ENCODE peak calls at places on chromosomes 3 and 15, in five cellular contexts. K, D, V, W and B are unnamed samples. For H3K4me1, the result is how much of the 10 kb centered on the place peaks cover.

GRCh38 chr3:120850326-120851295 is 57.4 kb upstream of the STXBP5L start:
- DNase-seq in K (no peak), D (no peak), V (no peak), W (no peak), B (peak)

GRCh38 chr15:89104172-89104564 is 15.9 kb downstream of the ABHD2 start:
- DNase-seq in K (peak), D (no peak), V (no peak), W (no peak), B (no peak)

GRCh38 chr3:59573911-59574310 is 524.1 kb upstream of the CFAP20DC start:
- DNase-seq in K (peak), D (peak), V (no peak), W (no peak), B (no peak)

GRCh38 chr15:23532019-23532418 is 33.5 kb upstream of the MKRN3 start:
- DNase-seq in K (no peak), D (no peak), V (no peak), W (no peak), B (no peak)

GRCh38 chr3:45120615-45121158 is 25.5 kb downstream of the CDCP1 start:
- DNase-seq in K (no peak), D (no peak), V (no peak), W (no peak), B (no peak)

GRCh38 chr3:8968375-8968882 is 5.2 kb upstream of the RAD18 start:
- DNase-seq in K (no peak), D (no peak), V (no peak), W (no peak), B (no peak)

GRCh38 chr3:157089455-157090221 is 70.3 kb downstream of the CCNL1 start:
- DNase-seq in K (no peak), D (peak), V (no peak), W (no peak), B (no peak)

GRCh38 chr3:10011644-10012043 is 14.6 kb upstream of the FANCD2 start:
- DNase-seq in K (no peak), D (no peak), V (no peak), W (no peak), B (no peak)

GRCh38 chr15:40743921-40744809 is 10.9 kb downstream of the RMDN3 start:
- DNase-seq in K (peak), D (peak), V (no peak), W (no peak), B (no peak)

GRCh38 chr15:99564221-99565030 is 1.4 kb upstream of the MEF2A start:
- DNase-seq in K (peak), D (no peak), V (peak), W (no peak), B (peak)

DNA sequence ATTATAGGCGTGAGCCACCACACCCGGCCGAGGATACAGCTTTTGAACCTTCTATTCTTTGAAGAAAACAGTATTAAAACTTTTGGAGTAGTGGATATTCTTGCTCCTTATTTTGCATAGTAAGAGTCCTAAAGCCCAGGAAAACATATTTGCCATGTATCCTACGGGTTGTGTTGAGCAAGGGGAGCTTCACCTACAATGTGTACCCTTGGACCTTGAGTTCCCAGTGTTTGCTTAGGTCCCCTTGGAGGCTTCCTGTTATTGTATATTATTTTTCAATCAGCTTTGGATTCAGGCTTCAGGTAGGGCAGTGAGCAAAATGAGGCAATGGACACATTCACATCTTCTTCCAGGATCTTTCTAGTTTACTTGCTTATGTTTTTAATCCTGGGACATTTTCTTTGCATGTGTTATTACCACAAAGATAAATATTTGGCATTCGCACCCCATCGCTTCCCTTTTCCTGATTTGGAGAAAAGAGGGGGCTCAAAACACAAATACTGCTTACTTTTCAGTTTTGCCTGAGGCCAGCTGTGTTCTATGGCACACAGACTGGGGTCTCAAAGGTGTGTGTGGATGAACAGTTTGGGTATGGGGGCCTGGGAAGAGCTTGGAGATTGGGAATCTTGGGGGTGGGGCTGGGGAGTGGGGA is 88.7 kb downstream of the FNDC3B start:
- DNase-seq in K (no peak), D (no peak), V (no peak), W (no peak), B (no peak)
- H3K4me1 ChIP-seq in K (under half), D (under half), V (under half), W (under half), B (under half)

GRCh38 chr3:147367676-147368075 is 38.7 kb downstream of the ZIC4 start:
- DNase-seq in K (no peak), D (no peak), V (no peak), W (no peak), B (no peak)

GRCh38 chr3:147368561-147369151 is 37.7 kb downstream of the ZIC4 start:
- DNase-seq in K (no peak), D (no peak), V (peak), W (no peak), B (no peak)

GRCh38 chr3:147368151-147368550 is 38.2 kb downstream of the ZIC4 start:
- DNase-seq in K (no peak), D (no peak), V (no peak), W (no peak), B (no peak)

GRCh38 chr3:147364771-147365170 is 41.6 kb downstream of the ZIC4 start:
- DNase-seq in K (no peak), D (no peak), V (no peak), W (no peak), B (no peak)

DNA sequence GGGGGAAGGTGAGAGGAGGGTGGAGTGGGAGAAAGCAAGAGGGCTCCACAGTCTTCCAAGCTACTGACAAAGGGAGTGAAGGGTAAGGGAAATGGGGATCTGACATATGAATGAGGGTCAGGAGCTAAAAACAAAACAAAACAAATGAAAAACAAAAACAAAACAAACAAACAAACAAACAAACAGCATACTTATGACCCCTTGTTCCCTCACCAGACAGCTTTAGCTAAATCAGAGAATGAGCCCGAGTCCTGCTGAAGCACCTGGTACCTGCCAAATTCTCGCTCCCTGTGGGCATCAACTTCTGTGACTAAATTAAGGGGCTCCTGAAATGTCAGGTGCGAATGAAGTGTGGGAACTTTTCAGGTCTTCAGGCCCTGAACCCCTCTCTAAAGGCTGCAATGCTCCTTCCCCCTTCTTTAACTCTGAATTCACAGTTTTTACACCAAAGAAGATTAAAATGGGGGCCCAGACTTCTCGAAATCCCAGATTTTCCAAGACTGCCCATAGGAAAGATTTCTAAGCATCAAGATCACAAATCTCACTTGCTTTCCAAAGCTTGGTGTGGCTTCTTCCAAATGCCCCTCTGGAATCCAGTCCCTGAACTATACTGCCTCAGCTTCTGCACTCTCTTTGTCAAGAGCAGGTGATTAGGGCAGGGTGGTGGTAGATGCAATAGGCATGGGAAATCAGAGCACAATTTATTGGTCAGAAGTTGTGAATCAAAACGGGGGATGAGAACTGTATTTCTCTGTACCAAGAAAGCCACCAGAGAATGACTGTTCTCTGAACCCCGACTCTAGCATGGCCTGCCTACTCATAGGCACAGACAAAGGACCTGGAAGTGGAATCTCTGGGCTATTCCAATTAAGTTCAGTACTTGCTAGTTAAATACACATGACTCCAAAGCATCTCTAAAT is 40.9 kb downstream of the ZIC4 start:
- DNase-seq in K (no peak), D (no peak), V (no peak), W (no peak), B (no peak)
- TF ChIP-seq EZH2 in K (no peak), D (peak), V (no peak), W (no peak), B (no peak)

DNA sequence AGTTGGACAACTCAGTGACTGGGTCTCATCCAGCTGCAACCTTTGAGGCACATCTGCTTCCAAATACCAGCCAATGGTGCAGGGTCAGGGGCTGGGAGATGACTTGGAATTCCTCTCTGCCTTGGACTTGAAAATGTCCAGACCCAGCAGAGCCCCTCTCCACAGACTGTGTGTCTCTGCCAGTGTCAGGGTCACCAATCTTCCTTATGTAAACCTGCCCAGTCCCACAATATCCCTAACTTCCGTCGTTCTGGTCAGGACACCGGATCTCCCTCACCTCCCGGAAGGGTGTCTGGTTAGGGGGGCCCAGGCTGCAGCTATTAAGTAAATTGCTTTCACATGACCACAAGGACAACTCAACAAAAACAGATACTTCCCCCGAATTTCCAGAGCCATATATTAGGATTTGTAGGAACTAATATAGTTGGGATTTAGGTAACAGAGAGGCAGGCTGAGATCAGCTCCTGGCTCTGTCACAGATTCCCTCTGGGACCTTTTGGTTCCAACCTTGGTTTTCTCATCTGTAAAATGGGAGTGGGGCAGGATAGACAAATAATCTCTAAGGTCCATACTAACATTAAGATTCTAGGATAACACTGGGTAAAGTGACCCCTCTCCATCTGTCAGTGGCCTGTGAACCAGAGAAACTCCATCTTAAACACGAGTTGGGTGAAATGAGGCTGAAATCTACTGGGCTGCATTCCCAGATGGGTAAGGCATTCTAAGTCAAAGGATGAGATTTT is 30.8 kb downstream of the IGDCC3 start:
- DNase-seq in K (no peak), D (no peak), V (no peak), W (no peak), B (no peak)
- H3K4me1 ChIP-seq in K (under half), D (under half), V (under half), W (under half), B (under half)

DNA sequence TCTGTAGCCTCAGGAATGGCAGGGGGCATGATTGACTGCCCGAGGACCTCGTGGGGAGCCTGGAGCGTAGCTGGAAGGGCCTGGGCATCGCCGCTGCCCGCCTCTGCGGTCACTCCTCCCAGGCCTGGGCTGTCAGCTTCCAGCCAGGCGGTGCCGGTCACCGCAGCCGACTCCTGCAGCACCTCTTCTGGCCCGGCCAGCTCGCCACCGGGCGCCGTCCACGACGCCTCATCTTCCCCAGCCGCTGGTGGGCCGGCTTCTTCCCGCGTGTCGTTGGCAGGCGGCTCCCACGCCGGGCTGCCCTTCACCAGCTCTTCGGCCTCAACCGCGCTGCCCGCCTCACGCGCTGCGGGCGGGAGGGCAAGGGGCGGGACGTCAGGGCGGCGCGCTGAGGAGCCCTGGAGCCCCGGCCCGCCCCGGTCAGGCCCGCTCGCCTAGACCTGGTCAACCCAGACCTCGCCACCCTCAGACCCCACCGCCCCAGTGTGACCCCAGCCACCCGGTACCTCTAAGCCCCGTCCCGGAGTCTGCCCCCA is 1.0 kb downstream of the CSPG5 start:
- DNase-seq in K (no peak), D (no peak), V (peak), W (no peak), B (no peak)
- TF ChIP-seq EZH2 in K (peak), D (no peak), V (peak), W (no peak), B (no peak)

DNA sequence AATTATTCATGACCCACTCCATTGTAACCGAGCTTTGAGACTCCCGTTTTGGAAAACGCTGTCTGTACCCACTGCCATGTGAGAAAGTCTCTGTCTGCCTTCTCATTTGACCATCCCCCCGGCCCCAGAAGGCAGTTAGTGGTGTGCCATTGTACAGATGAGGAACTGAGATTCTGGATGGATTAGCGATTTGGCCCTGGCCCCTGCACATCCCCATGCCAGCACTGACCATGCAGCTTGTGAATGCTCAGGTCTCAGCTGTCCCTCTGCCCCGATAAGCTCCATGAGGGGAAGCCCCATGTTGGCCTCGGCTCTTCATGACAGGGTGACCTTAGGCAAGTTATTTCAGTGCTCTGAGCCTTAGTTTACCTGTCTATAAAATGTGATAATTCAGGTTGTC is 153.0 kb upstream of the SMAD3 start:
- DNase-seq in K (no peak), D (no peak), V (no peak), W (no peak), B (no peak)
- H3K4me1 ChIP-seq in K (under half), D (under half), V (under half), W (under half), B (under half)